ENCODE peak calls at places on chromosome 9, in nine cellular contexts. M is SK-N-SH, X is prostate gland, E is HCT116, Q is K562, A is HepG2, J is upper lobe of left lung, W is breast epithelium, V is sigmoid colon. P is an unnamed sample. For H3K4me1, the result is how much of the 10 kb centered on the place peaks cover.

GRCh38 chr9:10651012-10651411 is 38.2 kb upstream of the PTPRD start:
- DNase-seq in M (no peak), X (no peak), E (no peak), Q (no peak), A (no peak), J (no peak), W (no peak), V (no peak), P (peak)

GRCh38 chr9:31733166-31733565 is 651.3 kb upstream of the ACO1 start:
- DNase-seq in M (no peak), X (no peak), E (no peak), Q (no peak), A (no peak), J (no peak), W (no peak), V (no peak), P (no peak)

GRCh38 chr9:107486674-107487520 is 2.7 kb downstream of the KLF4 start:
- DNase-seq in M (no peak), X (no peak), E (no peak), Q (no peak), A (no peak), J (no peak), W (no peak), V (peak), P (peak)

GRCh38 chr9:35605336-35606137 is 475 bp downstream of the TESK1 start:
- DNase-seq in M (peak), X (no peak), E (no peak), Q (peak), A (no peak), J (no peak), W (no peak), V (peak), P (peak)

GRCh38 chr9:20604561-20604960 is 17.7 kb downstream of the MLLT3 start:
- DNase-seq in M (no peak), X (no peak), E (no peak), Q (no peak), A (no peak), J (no peak), W (no peak), V (no peak), P (no peak)

GRCh38 chr9:116096853-116097252 is 56.7 kb upstream of the PAPPA start:
- DNase-seq in M (no peak), X (no peak), E (no peak), Q (no peak), A (no peak), J (no peak), W (no peak), V (no peak), P (no peak)

GRCh38 chr9:133742251-133742650 is 4.1 kb upstream of the SARDH start:
- DNase-seq in M (peak), X (no peak), E (no peak), Q (no peak), A (no peak), J (no peak), W (no peak), V (no peak), P (no peak)

GRCh38 chr9:133147412-133148271 is 16.1 kb downstream of the GBGT1 start:
- DNase-seq in M (peak), X (peak), E (peak), Q (peak), A (peak), J (peak), W (peak), V (peak), P (peak)

GRCh38 chr9:78238061-78239038 is 2.5 kb downstream of the CEP78 start:
- DNase-seq in M (no peak), X (no peak), E (no peak), Q (peak), A (no peak), J (no peak), W (no peak), V (no peak), P (no peak)

GRCh38 chr9:131420913-131421312 is 27.0 kb downstream of the PRRC2B start:
- DNase-seq in M (peak), X (peak), E (no peak), Q (no peak), A (peak), J (peak), W (peak), V (no peak), P (no peak)
- H3K4me1 ChIP-seq in M (half or more), X (half or more), E (under half), Q (under half), A (half or more), J (half or more), W (half or more), V (half or more), P (half or more)

GRCh38 chr9:110995511-110996340 is 42.5 kb downstream of the LPAR1 start:
- DNase-seq in M (no peak), X (no peak), E (no peak), Q (no peak), A (no peak), J (no peak), W (no peak), V (no peak), P (no peak)
- H3K4me3 ChIP-seq in M (no peak), X (no peak), E (no peak), Q (no peak), A (no peak), J (no peak), W (no peak), V (no peak), P (no peak)

GRCh38 chr9:124721109-124721850 is 49.8 kb downstream of the NR6A1 start:
- DNase-seq in M (no peak), X (no peak), E (peak), Q (no peak), A (peak), J (no peak), W (no peak), V (no peak), P (no peak)
- TF ChIP-seq POLR2AphosphoS5 in M (peak), X (no peak), E (no peak), Q (no peak), A (no peak), J (no peak), W (no peak), V (no peak), P (no peak)

GRCh38 chr9:86733929-86734328 is 213.4 kb downstream of the GAS1 start:
- DNase-seq in M (no peak), X (no peak), E (no peak), Q (no peak), A (no peak), J (no peak), W (no peak), V (peak), P (no peak)
- H3K4me1 ChIP-seq in M (under half), X (under half), E (under half), Q (under half), A (under half), J (under half), W (under half), V (half or more), P (under half)

DNA sequence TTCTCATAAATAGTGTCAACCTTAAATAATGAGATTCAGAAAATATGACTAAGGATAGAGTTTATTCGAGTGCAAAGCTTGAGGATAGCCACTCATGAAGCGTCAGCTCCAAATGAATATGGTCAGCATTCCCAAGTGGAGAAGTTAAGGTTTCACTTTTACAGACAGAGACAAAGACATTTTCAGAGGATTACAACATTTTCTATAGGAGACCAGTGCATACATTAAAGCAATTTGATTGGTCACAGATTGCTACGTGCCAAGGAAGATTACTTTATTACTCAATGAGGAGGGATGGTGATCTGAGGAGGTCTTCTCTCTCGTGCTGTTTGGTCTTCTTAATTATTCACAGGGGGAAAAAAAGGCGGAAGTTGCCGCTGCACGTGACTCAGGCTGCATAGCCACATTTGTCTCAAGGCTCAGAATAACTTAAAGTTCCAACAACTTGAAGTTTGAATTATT is 60.1 kb upstream of the SPATA31C2 start:
- DNase-seq in M (no peak), X (no peak), E (no peak), Q (no peak), A (no peak), J (peak), W (no peak), V (no peak), P (no peak)
- H3K4me3 ChIP-seq in M (peak), X (no peak), E (no peak), Q (no peak), A (no peak), J (no peak), W (peak), V (peak), P (no peak)

DNA sequence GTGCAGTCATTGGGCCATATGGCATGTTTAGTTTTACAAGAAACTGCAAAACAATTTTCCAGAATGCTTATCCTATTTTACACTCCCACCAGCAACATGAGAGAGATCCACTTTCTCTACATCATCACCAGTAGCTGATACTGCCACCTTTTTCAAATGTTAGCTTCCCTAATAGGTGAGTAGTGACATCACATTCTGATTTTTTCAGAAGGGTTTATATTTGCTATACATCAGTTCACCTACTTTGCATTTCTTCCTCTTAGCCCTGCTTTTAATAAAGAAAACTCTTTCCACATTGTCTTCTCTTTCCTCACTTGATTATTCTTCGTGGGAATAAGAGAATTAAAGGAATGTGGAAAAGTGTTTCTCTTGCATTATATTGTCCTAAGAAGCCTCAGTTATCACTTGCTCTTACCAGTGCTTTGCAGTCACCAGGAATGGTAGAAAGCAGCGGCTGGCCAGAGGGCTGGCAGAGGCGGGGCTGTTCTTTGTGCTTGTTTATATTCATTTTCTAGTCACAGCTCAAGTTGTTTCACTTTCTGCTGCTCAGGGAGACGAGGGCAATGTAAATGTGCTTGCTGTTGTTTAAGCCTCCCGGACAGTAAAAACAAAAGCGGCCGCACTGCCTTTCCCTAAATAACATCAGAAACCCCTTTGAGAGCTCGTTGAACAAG is 164.8 kb downstream of the HSD17B3 start:
- DNase-seq in M (no peak), X (peak), E (no peak), Q (no peak), A (no peak), J (peak), W (no peak), V (peak), P (no peak)
- TF ChIP-seq POLR2AphosphoS5 in M (no peak), X (peak), E (no peak), Q (no peak), A (no peak), J (no peak), W (no peak), V (no peak), P (no peak)

DNA sequence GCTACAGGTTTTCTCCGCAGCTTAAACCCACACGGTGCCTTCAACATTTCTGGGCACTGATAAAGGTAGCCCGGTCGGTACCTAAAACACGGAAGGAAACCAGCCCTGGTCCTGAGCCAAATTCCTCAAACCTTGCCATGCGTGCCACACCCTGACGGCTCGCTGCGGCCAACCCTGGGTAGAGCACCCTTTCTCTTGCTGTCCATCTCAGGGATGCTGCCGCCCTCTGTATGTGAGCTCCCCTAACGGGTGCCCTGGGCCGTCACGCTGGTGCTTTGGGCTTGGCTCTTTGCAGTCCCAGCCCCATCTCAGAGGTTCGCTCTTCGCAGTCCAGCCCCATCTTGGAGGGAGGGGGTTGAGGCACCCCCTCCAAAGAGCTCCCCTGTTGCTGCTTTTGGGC is 43.9 kb downstream of the PNPLA7 start:
- DNase-seq in M (no peak), X (no peak), E (no peak), Q (no peak), A (no peak), J (no peak), W (no peak), V (peak), P (peak)
- H3K4me1 ChIP-seq in M (under half), X (under half), E (under half), Q (under half), A (under half), J (under half), W (under half), V (under half), P (under half)

GRCh38 chr9:68455436-68455835 is 85.2 kb downstream of the TMEM252 start:
- DNase-seq in M (no peak), X (no peak), E (no peak), Q (no peak), A (no peak), J (no peak), W (no peak), V (no peak), P (no peak)
- H3K4me3 ChIP-seq in M (no peak), X (no peak), E (no peak), Q (no peak), A (no peak), J (no peak), W (no peak), V (no peak), P (no peak)

P was measured in spleen.